ENCODE peak calls at places on chromosome 17, in five cellular contexts. Z, G, P, M and N are unnamed samples.

GRCh38 chr17:69607162-69607834 is 192.8 kb downstream of the MAP2K6 start:
- DNase-seq in Z (peak; percentile 54), G (peak; percentile 51), P (peak; percentile 83), M (no peak), N (no peak)

GRCh38 chr17:17994271-17994670 is 21.6 kb downstream of the DRC3 start:
- DNase-seq in Z (peak; percentile 62), G (no peak), P (peak; percentile 34), M (no peak), N (no peak)

GRCh38 chr17:43368740-43369506 is 29.9 kb upstream of the ARL4D start:
- DNase-seq in Z (peak; percentile 77), G (peak; percentile 56), P (peak; percentile 89), M (peak; percentile 72), N (peak; percentile 64)

GRCh38 chr17:15957206-15957605 is 12.3 kb downstream of the ADORA2B start:
- DNase-seq in Z (no peak), G (no peak), P (no peak), M (no peak), N (no peak)

GRCh38 chr17:80259642-80260535 is 763 bp upstream of the RNF213 start:
- DNase-seq in Z (peak; percentile 95), G (peak; percentile 90), P (peak; percentile 81), M (peak; percentile 80), N (peak; percentile 76)

GRCh38 chr17:35088647-35088910 is 25.1 kb upstream of the RFFL start:
- DNase-seq in Z (no peak), G (no peak), P (no peak), M (no peak), N (no peak)

GRCh38 chr17:43935926-43936261 is 6.4 kb downstream of the PPY start:
- DNase-seq in Z (no peak), G (no peak), P (no peak), M (no peak), N (no peak)

GRCh38 chr17:34720760-34721159 is 141.4 kb downstream of the TMEM132E start:
- DNase-seq in Z (peak; percentile 18), G (no peak), P (no peak), M (no peak), N (no peak)

GRCh38 chr17:48552453-48553189 is 7.7 kb upstream of the HOXB2 start:
- DNase-seq in Z (no peak), G (no peak), P (no peak), M (no peak), N (no peak)

GRCh38 chr17:75506888-75507287 is 8.4 kb downstream of the CASKIN2 start:
- DNase-seq in Z (no peak), G (no peak), P (no peak), M (no peak), N (no peak)

GRCh38 chr17:61307905-61308886 is 91.4 kb upstream of the TBX2 start:
- DNase-seq in Z (peak; percentile 52), G (no peak), P (peak; percentile 93), M (no peak), N (no peak)

GRCh38 chr17:49061524-49061943 is 64.3 kb downstream of the IGF2BP1 start:
- DNase-seq in Z (no peak), G (no peak), P (no peak), M (no peak), N (no peak)

GRCh38 chr17:4969551-4970231 is 2.1 kb upstream of the SPAG7 start:
- DNase-seq in Z (no peak), G (no peak), P (no peak), M (no peak), N (no peak)

GRCh38 chr17:49576121-49576905 is 642 bp downstream of the NXPH3 start:
- DNase-seq in Z (no peak), G (no peak), P (peak; percentile 60), M (no peak), N (no peak)

GRCh38 chr17:51442112-51442865 is 181.9 kb downstream of the UTP18 start:
- DNase-seq in Z (no peak), G (no peak), P (no peak), M (no peak), N (no peak)

GRCh38 chr17:2883544-2884203 is 87.4 kb downstream of the RAP1GAP2 start:
- DNase-seq in Z (peak; percentile 84), G (no peak), P (peak; percentile 48), M (no peak), N (no peak)

GRCh38 chr17:63193827-63194226 is 227.8 kb downstream of the TANC2 start:
- DNase-seq in Z (no peak), G (no peak), P (no peak), M (no peak), N (no peak)

GRCh38 chr17:58630883-58631522 is 60.8 kb downstream of the TEX14 start:
- DNase-seq in Z (no peak), G (no peak), P (no peak), M (no peak), N (peak; percentile 38)

GRCh38 chr17:58632324-58633314 is 59.2 kb downstream of the TEX14 start:
- DNase-seq in Z (no peak), G (no peak), P (no peak), M (no peak), N (no peak)

GRCh38 chr17:58637011-58637570 is 54.8 kb downstream of the TEX14 start:
- DNase-seq in Z (no peak), G (no peak), P (no peak), M (no peak), N (no peak)

GRCh38 chr17:58626905-58627304 is 64.9 kb downstream of the TEX14 start:
- DNase-seq in Z (no peak), G (no peak), P (no peak), M (no peak), N (no peak)

GRCh38 chr17:58631523-58632323 is 60.1 kb downstream of the TEX14 start:
- DNase-seq in Z (peak; percentile 85), G (peak; percentile 87), P (peak; percentile 99), M (peak; percentile 93), N (peak; percentile 91)
- TF ChIP-seq CTCF in Z (peak; percentile 40), G (no peak), P (peak; percentile 11), M (no peak), N (no peak)

GRCh38 chr17:700504-701094 is 14.0 kb downstream of the VPS53 start:
- DNase-seq in Z (peak; percentile 73), G (peak; percentile 74), P (peak; percentile 60), M (no peak), N (no peak)
- TF ChIP-seq CTCF in Z (peak; percentile 94), G (peak; percentile 50), P (peak; percentile 43), M (peak; percentile 78), N (peak; percentile 61)

GRCh38 chr17:71830916-71831315 is 289.9 kb upstream of the SOX9 start:
- DNase-seq in Z (no peak), G (no peak), P (no peak), M (no peak), N (no peak)
- TF ChIP-seq CTCF in Z (no peak), G (no peak), P (no peak), M (no peak), N (no peak)

GRCh38 chr17:1577186-1577585 is 14.6 kb upstream of the PITPNA start:
- DNase-seq in Z (no peak), G (peak; percentile 52), P (peak; percentile 98), M (no peak), N (no peak)
- TF ChIP-seq CTCF in Z (no peak), G (no peak), P (no peak), M (no peak), N (no peak)

GRCh38 chr17:7242717-7243576 is 698 bp upstream of the GABARAP start:
- DNase-seq in Z (peak; percentile 96), G (peak; percentile 90), P (peak; percentile 98), M (peak; percentile 95), N (peak; percentile 88)
- TF ChIP-seq CTCF in Z (no peak), G (no peak), P (no peak), M (no peak), N (no peak)